ENCODE peak calls at places on chromosomes 11 and 22, in six cellular contexts. R is RWPE1; G is stimulated activated CD4-positive, alpha-beta T cell treated with anti-CD3 and anti-CD28 coated beads, Interleukin-2, amount 100 ng/mL, for 24 hours; V is activated CD8-positive, alpha-beta memory T cell treated with anti-CD3 and anti-CD28 coated beads for 48 hours; N is amniotic stem cell; H is LHCN-M2. C is an unnamed sample.

GRCh38 chr11:110991621-110992355 is 253.7 kb upstream of the POU2AF2 start:
- DNase-seq in R (no peak), G (no peak), V (no peak), N (no peak), H (peak; percentile 15), C (no peak)

GRCh38 chr22:26399288-26399687 is 29.8 kb upstream of the ASPHD2 start:
- DNase-seq in R (no peak), G (no peak), V (no peak), N (no peak), H (no peak), C (no peak)

GRCh38 chr11:46493786-46494185 is 100.0 kb downstream of the AMBRA1 start:
- DNase-seq in R (no peak), G (no peak), V (no peak), N (no peak), H (no peak), C (no peak)

GRCh38 chr11:9214765-9215164 is 50.4 kb downstream of the DENND5A start:
- DNase-seq in R (no peak), G (no peak), V (no peak), N (no peak), H (peak; percentile 61), C (no peak)

GRCh38 chr11:130314184-130314748 is 451 bp downstream of the ZBTB44 start:
- DNase-seq in R (peak; percentile 67), G (peak; percentile 69), V (peak; percentile 41), N (no peak), H (peak; percentile 28), C (peak; percentile 77)

GRCh38 chr22:33639588-33640254 is 280.6 kb downstream of the LARGE1 start:
- DNase-seq in R (no peak), G (no peak), V (no peak), N (no peak), H (no peak), C (no peak)

GRCh38 chr22:48702573-48703264 is 1125.0 kb downstream of the BRD1 start:
- DNase-seq in R (no peak), G (no peak), V (no peak), N (no peak), H (no peak), C (no peak)

GRCh38 chr22:17952273-17952801 is 72.0 kb downstream of the MICAL3 start:
- DNase-seq in R (no peak), G (no peak), V (no peak), N (no peak), H (no peak), C (no peak)

GRCh38 chr22:49817359-49817758 is 10.3 kb downstream of the BRD1 start:
- DNase-seq in R (no peak), G (no peak), V (no peak), N (no peak), H (no peak), C (no peak)

GRCh38 chr11:35389897-35390462 is 29.4 kb downstream of the SLC1A2 start:
- DNase-seq in R (no peak), G (peak; percentile 45), V (no peak), N (no peak), H (no peak), C (peak; percentile 79)

GRCh38 chr22:42939941-42940653 is 74.9 kb downstream of the PACSIN2 start:
- DNase-seq in R (peak; percentile 82), G (no peak), V (no peak), N (no peak), H (peak; percentile 84), C (no peak)

GRCh38 chr11:9040410-9040809 is 36.6 kb upstream of the NRIP3 start:
- DNase-seq in R (no peak), G (no peak), V (no peak), N (no peak), H (no peak), C (no peak)

GRCh38 chr11:19187101-19187500 is 14.7 kb downstream of the CSRP3 start:
- DNase-seq in R (no peak), G (no peak), V (no peak), N (no peak), H (peak; percentile 46), C (no peak)

GRCh38 chr11:19467904-19468303 is 227.2 kb upstream of the E2F8 start:
- DNase-seq in R (no peak), G (no peak), V (no peak), N (no peak), H (no peak), C (no peak)

GRCh38 chr11:108985611-108986279 is 320.9 kb downstream of the DDX10 start:
- DNase-seq in R (no peak), G (no peak), V (no peak), N (no peak), H (peak; percentile 87), C (no peak)

GRCh38 chr11:48007677-48008076 is 27.3 kb downstream of the PTPRJ start:
- DNase-seq in R (no peak), G (no peak), V (no peak), N (no peak), H (no peak), C (no peak)

GRCh38 chr22:24096401-24097115 is 84.7 kb upstream of the SUSD2 start:
- DNase-seq in R (no peak), G (no peak), V (no peak), N (no peak), H (no peak), C (no peak)

GRCh38 chr11:68929135-68929534 is 25.4 kb downstream of the IGHMBP2 start:
- DNase-seq in R (no peak), G (no peak), V (no peak), N (no peak), H (no peak), C (no peak)

GRCh38 chr22:39300198-39300830 is 19.1 kb downstream of the RPL3 start:
- DNase-seq in R (no peak), G (no peak), V (no peak), N (no peak), H (no peak), C (no peak)

GRCh38 chr11:74755395-74755995 is 6.8 kb downstream of the RNF169 start:
- DNase-seq in R (no peak), G (no peak), V (no peak), N (no peak), H (peak; percentile 13), C (no peak)

GRCh38 chr11:111775024-111775710 is 9.0 kb upstream of the PPP2R1B start:
- DNase-seq in R (no peak), G (no peak), V (no peak), N (no peak), H (no peak), C (no peak)

GRCh38 chr11:19595840-19596751 is 116.5 kb upstream of the NAV2 start:
- DNase-seq in R (peak; percentile 77), G (no peak), V (no peak), N (peak; percentile 89), H (peak; percentile 94), C (no peak)

GRCh38 chr22:24976442-24977218 is 24.1 kb downstream of the KIAA1671 start:
- DNase-seq in R (no peak), G (no peak), V (no peak), N (no peak), H (no peak), C (no peak)

GRCh38 chr11:117457031-117457785 is 129.6 kb downstream of the CEP164 start:
- DNase-seq in R (no peak), G (no peak), V (no peak), N (no peak), H (no peak), C (peak; percentile 79)

GRCh38 chr11:84800755-84801346 is 826.3 kb downstream of the DLG2 start:
- DNase-seq in R (peak; percentile 9), G (no peak), V (no peak), N (peak; percentile 14), H (peak; percentile 16), C (no peak)

GRCh38 chr22:26174280-26174679 is 5.0 kb downstream of the SEZ6L start:
- DNase-seq in R (no peak), G (no peak), V (no peak), N (no peak), H (peak; percentile 3), C (no peak)

GRCh38 chr22:29306175-29306829 is at the start of gene GAS2L1:
- DNase-seq in R (peak; percentile 69), G (peak; percentile 65), V (no peak), N (peak; percentile 49), H (peak; percentile 78), C (peak; percentile 20)

GRCh38 chr11:109961261-109961660 is 131.9 kb upstream of the ZC3H12C start:
- DNase-seq in R (no peak), G (no peak), V (no peak), N (no peak), H (no peak), C (no peak)

GRCh38 chr11:35632301-35632700 is 14.0 kb downstream of the FJX1 start:
- DNase-seq in R (no peak), G (no peak), V (no peak), N (no peak), H (peak; percentile 85), C (no peak)

GRCh38 chr22:46263208-46263575 is at the start of gene PKDREJ:
- DNase-seq in R (no peak), G (no peak), V (no peak), N (no peak), H (no peak), C (no peak)

GRCh38 chr22:30717331-30717921 is 22.8 kb downstream of the OSBP2 start:
- DNase-seq in R (peak; percentile 26), G (no peak), V (no peak), N (no peak), H (peak; percentile 98), C (no peak)

GRCh38 chr11:57219021-57219627 is 17.9 kb downstream of the APLNR start:
- DNase-seq in R (no peak), G (no peak), V (no peak), N (no peak), H (no peak), C (no peak)

GRCh38 chr11:35359321-35360058 is 59.9 kb downstream of the SLC1A2 start:
- DNase-seq in R (no peak), G (no peak), V (no peak), N (no peak), H (no peak), C (no peak)

GRCh38 chr22:27295605-27296004 is 506.0 kb downstream of the MN1 start:
- DNase-seq in R (no peak), G (no peak), V (no peak), N (no peak), H (no peak), C (no peak)

GRCh38 chr11:14789879-14790484 is 102.0 kb downstream of the CYP2R1 start:
- DNase-seq in R (no peak), G (no peak), V (no peak), N (no peak), H (no peak), C (no peak)

GRCh38 chr11:83437939-83438338 is 151.8 kb upstream of the CCDC90B start:
- DNase-seq in R (no peak), G (no peak), V (no peak), N (no peak), H (no peak), C (no peak)

GRCh38 chr11:62552931-62553838 is 6.6 kb upstream of the AHNAK start:
- DNase-seq in R (peak; percentile 85), G (peak; percentile 41), V (no peak), N (peak; percentile 89), H (peak; percentile 97), C (no peak)

GRCh38 chr22:34886391-34886790 is 179.6 kb upstream of the ISX start:
- DNase-seq in R (no peak), G (no peak), V (no peak), N (no peak), H (no peak), C (no peak)

GRCh38 chr11:76689313-76689712 is 18.8 kb upstream of the LRRC32 start:
- DNase-seq in R (no peak), G (no peak), V (no peak), N (no peak), H (no peak), C (no peak)

GRCh38 chr11:73530109-73530508 is 67.8 kb downstream of the FAM168A start:
- DNase-seq in R (no peak), G (no peak), V (no peak), N (no peak), H (no peak), C (no peak)